ENCODE peak calls at places on chromosomes 11 and 22, in eight cellular contexts. One of them, this sample, is unnamed.

GRCh38 chr11:61787928-61788491 is 4.4 kb downstream of the TMEM258 start:
- DNase-seq in activated T-cell treated with anti-CD3 and anti-CD28 coated beads, Interleukin-2, amount 50 U/mL, for 72 hours: no peak
- DNase-seq in left colon: no peak
- DNase-seq in DMS 273 treated with DMSO at 0.1 percent for 48 hours: no peak
- DNase-seq in NCI-H774: no peak
- DNase-seq in lower lobe of right lung: no peak
- DNase-seq in nephron progenitor cell: peak; percentile 39
- DNase-seq in EH: peak; percentile 64
- DNase-seq in this sample: no peak

GRCh38 chr11:65928667-65929066 is 9.4 kb downstream of the DRAP1 start:
- DNase-seq in activated T-cell treated with anti-CD3 and anti-CD28 coated beads, Interleukin-2, amount 50 U/mL, for 72 hours: no peak
- DNase-seq in left colon: no peak
- DNase-seq in DMS 273 treated with DMSO at 0.1 percent for 48 hours: no peak
- DNase-seq in NCI-H774: no peak
- DNase-seq in lower lobe of right lung: no peak
- DNase-seq in nephron progenitor cell: no peak
- DNase-seq in EH: no peak
- DNase-seq in this sample: no peak

GRCh38 chr11:64848779-64849599 is 4.5 kb upstream of the CDC42BPG start:
- DNase-seq in activated T-cell treated with anti-CD3 and anti-CD28 coated beads, Interleukin-2, amount 50 U/mL, for 72 hours: no peak
- DNase-seq in left colon: peak; percentile 92
- DNase-seq in DMS 273 treated with DMSO at 0.1 percent for 48 hours: no peak
- DNase-seq in NCI-H774: no peak
- DNase-seq in lower lobe of right lung: peak; percentile 64
- DNase-seq in nephron progenitor cell: no peak
- DNase-seq in EH: no peak
- DNase-seq in this sample: no peak

GRCh38 chr22:27385261-27385998 is 416.1 kb downstream of the MN1 start:
- DNase-seq in activated T-cell treated with anti-CD3 and anti-CD28 coated beads, Interleukin-2, amount 50 U/mL, for 72 hours: no peak
- DNase-seq in left colon: no peak
- DNase-seq in DMS 273 treated with DMSO at 0.1 percent for 48 hours: no peak
- DNase-seq in NCI-H774: no peak
- DNase-seq in lower lobe of right lung: no peak
- DNase-seq in nephron progenitor cell: no peak
- DNase-seq in EH: no peak
- DNase-seq in this sample: no peak

GRCh38 chr22:49303781-49304461 is 523.8 kb downstream of the BRD1 start:
- DNase-seq in activated T-cell treated with anti-CD3 and anti-CD28 coated beads, Interleukin-2, amount 50 U/mL, for 72 hours: no peak
- DNase-seq in left colon: peak; percentile 14
- DNase-seq in DMS 273 treated with DMSO at 0.1 percent for 48 hours: no peak
- DNase-seq in NCI-H774: no peak
- DNase-seq in lower lobe of right lung: no peak
- DNase-seq in nephron progenitor cell: no peak
- DNase-seq in EH: no peak
- DNase-seq in this sample: no peak

GRCh38 chr22:48644108-48644507 is 1183.6 kb downstream of the BRD1 start:
- DNase-seq in activated T-cell treated with anti-CD3 and anti-CD28 coated beads, Interleukin-2, amount 50 U/mL, for 72 hours: peak; percentile 7
- DNase-seq in left colon: no peak
- DNase-seq in DMS 273 treated with DMSO at 0.1 percent for 48 hours: no peak
- DNase-seq in NCI-H774: no peak
- DNase-seq in lower lobe of right lung: no peak
- DNase-seq in nephron progenitor cell: no peak
- DNase-seq in EH: no peak
- DNase-seq in this sample: no peak

GRCh38 chr11:17778352-17778751 is 43.8 kb downstream of the KCNC1 start:
- DNase-seq in activated T-cell treated with anti-CD3 and anti-CD28 coated beads, Interleukin-2, amount 50 U/mL, for 72 hours: no peak
- DNase-seq in left colon: no peak
- DNase-seq in DMS 273 treated with DMSO at 0.1 percent for 48 hours: no peak
- DNase-seq in NCI-H774: no peak
- DNase-seq in lower lobe of right lung: no peak
- DNase-seq in nephron progenitor cell: no peak
- DNase-seq in EH: no peak
- DNase-seq in this sample: no peak

GRCh38 chr11:75474240-75474639 is 41.2 kb upstream of the KLHL35 start:
- DNase-seq in activated T-cell treated with anti-CD3 and anti-CD28 coated beads, Interleukin-2, amount 50 U/mL, for 72 hours: no peak
- DNase-seq in left colon: no peak
- DNase-seq in DMS 273 treated with DMSO at 0.1 percent for 48 hours: no peak
- DNase-seq in NCI-H774: no peak
- DNase-seq in lower lobe of right lung: no peak
- DNase-seq in nephron progenitor cell: no peak
- DNase-seq in EH: peak; percentile 78
- DNase-seq in this sample: no peak

GRCh38 chr22:24068377-24068680 is 57.2 kb downstream of the CABIN1 start:
- DNase-seq in activated T-cell treated with anti-CD3 and anti-CD28 coated beads, Interleukin-2, amount 50 U/mL, for 72 hours: no peak
- DNase-seq in left colon: no peak
- DNase-seq in DMS 273 treated with DMSO at 0.1 percent for 48 hours: no peak
- DNase-seq in NCI-H774: no peak
- DNase-seq in lower lobe of right lung: no peak
- DNase-seq in nephron progenitor cell: no peak
- DNase-seq in EH: no peak
- DNase-seq in this sample: no peak

GRCh38 chr11:134386945-134387344 is 25.1 kb downstream of the B3GAT1 start:
- DNase-seq in activated T-cell treated with anti-CD3 and anti-CD28 coated beads, Interleukin-2, amount 50 U/mL, for 72 hours: no peak
- DNase-seq in left colon: no peak
- DNase-seq in DMS 273 treated with DMSO at 0.1 percent for 48 hours: no peak
- DNase-seq in NCI-H774: no peak
- DNase-seq in lower lobe of right lung: no peak
- DNase-seq in nephron progenitor cell: no peak
- DNase-seq in EH: no peak
- DNase-seq in this sample: no peak

GRCh38 chr11:69000831-69001245 is 12.2 kb downstream of the MRGPRF start:
- DNase-seq in activated T-cell treated with anti-CD3 and anti-CD28 coated beads, Interleukin-2, amount 50 U/mL, for 72 hours: no peak
- DNase-seq in left colon: peak; percentile 48
- DNase-seq in DMS 273 treated with DMSO at 0.1 percent for 48 hours: peak; percentile 36
- DNase-seq in NCI-H774: no peak
- DNase-seq in lower lobe of right lung: peak; percentile 29
- DNase-seq in nephron progenitor cell: no peak
- DNase-seq in EH: peak; percentile 87
- DNase-seq in this sample: no peak

GRCh38 chr22:50613291-50613981 is 12.8 kb downstream of the MAPK8IP2 start:
- DNase-seq in activated T-cell treated with anti-CD3 and anti-CD28 coated beads, Interleukin-2, amount 50 U/mL, for 72 hours: no peak
- DNase-seq in left colon: peak; percentile 93
- DNase-seq in DMS 273 treated with DMSO at 0.1 percent for 48 hours: no peak
- DNase-seq in NCI-H774: peak; percentile 40
- DNase-seq in lower lobe of right lung: peak; percentile 90
- DNase-seq in nephron progenitor cell: no peak
- DNase-seq in EH: no peak
- DNase-seq in this sample: peak; percentile 49

GRCh38 chr22:31616315-31616980 is 45.6 kb downstream of the PISD start:
- DNase-seq in activated T-cell treated with anti-CD3 and anti-CD28 coated beads, Interleukin-2, amount 50 U/mL, for 72 hours: peak; percentile 36
- DNase-seq in left colon: no peak
- DNase-seq in DMS 273 treated with DMSO at 0.1 percent for 48 hours: no peak
- DNase-seq in NCI-H774: no peak
- DNase-seq in lower lobe of right lung: no peak
- DNase-seq in nephron progenitor cell: no peak
- DNase-seq in EH: no peak
- DNase-seq in this sample: no peak

GRCh38 chr22:38610234-38610633 is 40.3 kb upstream of the DMC1 start:
- DNase-seq in activated T-cell treated with anti-CD3 and anti-CD28 coated beads, Interleukin-2, amount 50 U/mL, for 72 hours: no peak
- DNase-seq in left colon: no peak
- DNase-seq in DMS 273 treated with DMSO at 0.1 percent for 48 hours: no peak
- DNase-seq in NCI-H774: no peak
- DNase-seq in lower lobe of right lung: no peak
- DNase-seq in nephron progenitor cell: no peak
- DNase-seq in EH: no peak
- DNase-seq in this sample: no peak

GRCh38 chr11:69200331-69201047 is 44.8 kb downstream of the SMIM38 start:
- DNase-seq in activated T-cell treated with anti-CD3 and anti-CD28 coated beads, Interleukin-2, amount 50 U/mL, for 72 hours: no peak
- DNase-seq in left colon: no peak
- DNase-seq in DMS 273 treated with DMSO at 0.1 percent for 48 hours: no peak
- DNase-seq in NCI-H774: no peak
- DNase-seq in lower lobe of right lung: no peak
- DNase-seq in nephron progenitor cell: peak; percentile 36
- DNase-seq in EH: no peak
- DNase-seq in this sample: no peak

GRCh38 chr11:61273151-61274078 is 21.7 kb downstream of the VWCE start:
- DNase-seq in activated T-cell treated with anti-CD3 and anti-CD28 coated beads, Interleukin-2, amount 50 U/mL, for 72 hours: no peak
- DNase-seq in left colon: no peak
- DNase-seq in DMS 273 treated with DMSO at 0.1 percent for 48 hours: no peak
- DNase-seq in NCI-H774: no peak
- DNase-seq in lower lobe of right lung: peak; percentile 87
- DNase-seq in nephron progenitor cell: no peak
- DNase-seq in EH: no peak
- DNase-seq in this sample: no peak

GRCh38 chr22:49046000-49046545 is 781.6 kb downstream of the BRD1 start:
- DNase-seq in activated T-cell treated with anti-CD3 and anti-CD28 coated beads, Interleukin-2, amount 50 U/mL, for 72 hours: no peak
- DNase-seq in left colon: peak; percentile 9
- DNase-seq in DMS 273 treated with DMSO at 0.1 percent for 48 hours: no peak
- DNase-seq in NCI-H774: no peak
- DNase-seq in lower lobe of right lung: no peak
- DNase-seq in nephron progenitor cell: no peak
- DNase-seq in EH: no peak
- DNase-seq in this sample: no peak

GRCh38 chr11:109017489-109017888 is 352.6 kb downstream of the DDX10 start:
- DNase-seq in activated T-cell treated with anti-CD3 and anti-CD28 coated beads, Interleukin-2, amount 50 U/mL, for 72 hours: no peak
- DNase-seq in left colon: no peak
- DNase-seq in DMS 273 treated with DMSO at 0.1 percent for 48 hours: no peak
- DNase-seq in NCI-H774: no peak
- DNase-seq in lower lobe of right lung: no peak
- DNase-seq in nephron progenitor cell: no peak
- DNase-seq in EH: no peak
- DNase-seq in this sample: no peak

GRCh38 chr22:45423524-45423923 is 10.0 kb downstream of the RIBC2 start:
- DNase-seq in activated T-cell treated with anti-CD3 and anti-CD28 coated beads, Interleukin-2, amount 50 U/mL, for 72 hours: no peak
- DNase-seq in left colon: no peak
- DNase-seq in DMS 273 treated with DMSO at 0.1 percent for 48 hours: no peak
- DNase-seq in NCI-H774: no peak
- DNase-seq in lower lobe of right lung: no peak
- DNase-seq in nephron progenitor cell: no peak
- DNase-seq in EH: no peak
- DNase-seq in this sample: no peak

GRCh38 chr11:118638726-118639125 is 31.3 kb downstream of the PHLDB1 start:
- DNase-seq in activated T-cell treated with anti-CD3 and anti-CD28 coated beads, Interleukin-2, amount 50 U/mL, for 72 hours: no peak
- DNase-seq in left colon: no peak
- DNase-seq in DMS 273 treated with DMSO at 0.1 percent for 48 hours: no peak
- DNase-seq in NCI-H774: no peak
- DNase-seq in lower lobe of right lung: no peak
- DNase-seq in nephron progenitor cell: no peak
- DNase-seq in EH: no peak
- DNase-seq in this sample: no peak

GRCh38 chr11:33182246-33182878 is 21.1 kb upstream of the CSTF3 start:
- DNase-seq in activated T-cell treated with anti-CD3 and anti-CD28 coated beads, Interleukin-2, amount 50 U/mL, for 72 hours: no peak
- DNase-seq in left colon: peak; percentile 68
- DNase-seq in DMS 273 treated with DMSO at 0.1 percent for 48 hours: no peak
- DNase-seq in NCI-H774: no peak
- DNase-seq in lower lobe of right lung: no peak
- DNase-seq in nephron progenitor cell: no peak
- DNase-seq in EH: no peak
- DNase-seq in this sample: no peak

GRCh38 chr11:60175860-60176275 is 7.0 kb downstream of the MS4A6A start:
- DNase-seq in activated T-cell treated with anti-CD3 and anti-CD28 coated beads, Interleukin-2, amount 50 U/mL, for 72 hours: peak; percentile 7
- DNase-seq in left colon: no peak
- DNase-seq in DMS 273 treated with DMSO at 0.1 percent for 48 hours: no peak
- DNase-seq in NCI-H774: no peak
- DNase-seq in lower lobe of right lung: no peak
- DNase-seq in nephron progenitor cell: no peak
- DNase-seq in EH: no peak
- DNase-seq in this sample: no peak

GRCh38 chr11:9803685-9804413 is 140.0 kb downstream of the SWAP70 start:
- DNase-seq in activated T-cell treated with anti-CD3 and anti-CD28 coated beads, Interleukin-2, amount 50 U/mL, for 72 hours: no peak
- DNase-seq in left colon: no peak
- DNase-seq in DMS 273 treated with DMSO at 0.1 percent for 48 hours: no peak
- DNase-seq in NCI-H774: no peak
- DNase-seq in lower lobe of right lung: no peak
- DNase-seq in nephron progenitor cell: no peak
- DNase-seq in EH: peak; percentile 42
- DNase-seq in this sample: peak; percentile 29

GRCh38 chr11:49995559-49995958 is 13.2 kb upstream of the OR4C12 start:
- DNase-seq in activated T-cell treated with anti-CD3 and anti-CD28 coated beads, Interleukin-2, amount 50 U/mL, for 72 hours: peak; percentile 52
- DNase-seq in left colon: no peak
- DNase-seq in DMS 273 treated with DMSO at 0.1 percent for 48 hours: peak; percentile 15
- DNase-seq in NCI-H774: peak; percentile 14
- DNase-seq in lower lobe of right lung: no peak
- DNase-seq in nephron progenitor cell: peak; percentile 6
- DNase-seq in EH: peak; percentile 59
- DNase-seq in this sample: peak; percentile 10

GRCh38 chr22:40506762-40507161 is 129.8 kb downstream of the MRTFA start:
- DNase-seq in activated T-cell treated with anti-CD3 and anti-CD28 coated beads, Interleukin-2, amount 50 U/mL, for 72 hours: no peak
- DNase-seq in left colon: no peak
- DNase-seq in DMS 273 treated with DMSO at 0.1 percent for 48 hours: no peak
- DNase-seq in NCI-H774: no peak
- DNase-seq in lower lobe of right lung: no peak
- DNase-seq in nephron progenitor cell: no peak
- DNase-seq in EH: no peak
- DNase-seq in this sample: no peak

GRCh38 chr22:31652911-31653684 is 8.9 kb downstream of the PISD start:
- DNase-seq in activated T-cell treated with anti-CD3 and anti-CD28 coated beads, Interleukin-2, amount 50 U/mL, for 72 hours: no peak
- DNase-seq in left colon: no peak
- DNase-seq in DMS 273 treated with DMSO at 0.1 percent for 48 hours: no peak
- DNase-seq in NCI-H774: peak; percentile 0
- DNase-seq in lower lobe of right lung: no peak
- DNase-seq in nephron progenitor cell: no peak
- DNase-seq in EH: no peak
- DNase-seq in this sample: no peak

GRCh38 chr11:123384116-123384515 is 46.0 kb upstream of the GRAMD1B start:
- DNase-seq in activated T-cell treated with anti-CD3 and anti-CD28 coated beads, Interleukin-2, amount 50 U/mL, for 72 hours: no peak
- DNase-seq in left colon: no peak
- DNase-seq in DMS 273 treated with DMSO at 0.1 percent for 48 hours: no peak
- DNase-seq in NCI-H774: no peak
- DNase-seq in lower lobe of right lung: no peak
- DNase-seq in nephron progenitor cell: no peak
- DNase-seq in EH: no peak
- DNase-seq in this sample: no peak

GRCh38 chr22:49593509-49593908 is 234.2 kb downstream of the BRD1 start:
- DNase-seq in activated T-cell treated with anti-CD3 and anti-CD28 coated beads, Interleukin-2, amount 50 U/mL, for 72 hours: no peak
- DNase-seq in left colon: no peak
- DNase-seq in DMS 273 treated with DMSO at 0.1 percent for 48 hours: no peak
- DNase-seq in NCI-H774: no peak
- DNase-seq in lower lobe of right lung: no peak
- DNase-seq in nephron progenitor cell: no peak
- DNase-seq in EH: no peak
- DNase-seq in this sample: no peak

GRCh38 chr11:9972917-9973504 is 309.1 kb downstream of the SWAP70 start:
- DNase-seq in activated T-cell treated with anti-CD3 and anti-CD28 coated beads, Interleukin-2, amount 50 U/mL, for 72 hours: peak; percentile 20
- DNase-seq in left colon: no peak
- DNase-seq in DMS 273 treated with DMSO at 0.1 percent for 48 hours: no peak
- DNase-seq in NCI-H774: no peak
- DNase-seq in lower lobe of right lung: no peak
- DNase-seq in nephron progenitor cell: no peak
- DNase-seq in EH: peak; percentile 68
- DNase-seq in this sample: peak; percentile 38

GRCh38 chr22:43185860-43186261 is 1.1 kb downstream of the TTLL12 start:
- DNase-seq in activated T-cell treated with anti-CD3 and anti-CD28 coated beads, Interleukin-2, amount 50 U/mL, for 72 hours: no peak
- DNase-seq in left colon: peak; percentile 64
- DNase-seq in DMS 273 treated with DMSO at 0.1 percent for 48 hours: no peak
- DNase-seq in NCI-H774: no peak
- DNase-seq in lower lobe of right lung: no peak
- DNase-seq in nephron progenitor cell: peak; percentile 30
- DNase-seq in EH: peak; percentile 53
- DNase-seq in this sample: peak; percentile 86

This sample was measured in prostate gland.